ENCODE peak calls at places on chromosomes 11 and 22, in seven cellular contexts. One of them, this sample, is unnamed.

GRCh38 chr11:62124186-62125113 is 639 bp downstream of the INCENP start:
- DNase-seq in activated naive CD4-positive, alpha-beta T cell treated with Interleukin-2 at 50 U/mL for 16 hours: peak
- DNase-seq in activated CD8-positive, alpha-beta memory T cell treated with anti-CD3 and anti-CD28 coated beads, Interleukin-2, amount 50 U/mL, for 48 hours: peak
- DNase-seq in right atrium auricular region: no peak
- DNase-seq in mesothelial cell of epicardium: no peak
- DNase-seq in AG04450: no peak
- DNase-seq in NCI-H2171: no peak
- DNase-seq in this sample: no peak

GRCh38 chr22:35733742-35734516 is 16.3 kb downstream of the APOL5 start:
- DNase-seq in activated naive CD4-positive, alpha-beta T cell treated with Interleukin-2 at 50 U/mL for 16 hours: no peak
- DNase-seq in activated CD8-positive, alpha-beta memory T cell treated with anti-CD3 and anti-CD28 coated beads, Interleukin-2, amount 50 U/mL, for 48 hours: no peak
- DNase-seq in right atrium auricular region: no peak
- DNase-seq in mesothelial cell of epicardium: no peak
- DNase-seq in AG04450: no peak
- DNase-seq in NCI-H2171: no peak
- DNase-seq in this sample: no peak

GRCh38 chr22:31271485-31271884 is 20.8 kb downstream of the PIK3IP1 start:
- DNase-seq in activated naive CD4-positive, alpha-beta T cell treated with Interleukin-2 at 50 U/mL for 16 hours: no peak
- DNase-seq in activated CD8-positive, alpha-beta memory T cell treated with anti-CD3 and anti-CD28 coated beads, Interleukin-2, amount 50 U/mL, for 48 hours: no peak
- DNase-seq in right atrium auricular region: no peak
- DNase-seq in mesothelial cell of epicardium: no peak
- DNase-seq in AG04450: no peak
- DNase-seq in NCI-H2171: no peak
- DNase-seq in this sample: no peak

GRCh38 chr11:41225856-41226255 is 233.6 kb downstream of the LRRC4C start:
- DNase-seq in activated naive CD4-positive, alpha-beta T cell treated with Interleukin-2 at 50 U/mL for 16 hours: no peak
- DNase-seq in activated CD8-positive, alpha-beta memory T cell treated with anti-CD3 and anti-CD28 coated beads, Interleukin-2, amount 50 U/mL, for 48 hours: no peak
- DNase-seq in right atrium auricular region: no peak
- DNase-seq in mesothelial cell of epicardium: no peak
- DNase-seq in AG04450: no peak
- DNase-seq in NCI-H2171: no peak
- DNase-seq in this sample: no peak

GRCh38 chr11:77147668-77148321 is 19.7 kb downstream of the MYO7A start:
- DNase-seq in activated naive CD4-positive, alpha-beta T cell treated with Interleukin-2 at 50 U/mL for 16 hours: peak
- DNase-seq in activated CD8-positive, alpha-beta memory T cell treated with anti-CD3 and anti-CD28 coated beads, Interleukin-2, amount 50 U/mL, for 48 hours: peak
- DNase-seq in right atrium auricular region: no peak
- DNase-seq in mesothelial cell of epicardium: no peak
- DNase-seq in AG04450: no peak
- DNase-seq in NCI-H2171: peak
- DNase-seq in this sample: peak

GRCh38 chr11:91394718-91395414 is 829.8 kb upstream of the FAT3 start:
- DNase-seq in activated naive CD4-positive, alpha-beta T cell treated with Interleukin-2 at 50 U/mL for 16 hours: no peak
- DNase-seq in activated CD8-positive, alpha-beta memory T cell treated with anti-CD3 and anti-CD28 coated beads, Interleukin-2, amount 50 U/mL, for 48 hours: no peak
- DNase-seq in right atrium auricular region: no peak
- DNase-seq in mesothelial cell of epicardium: no peak
- DNase-seq in AG04450: no peak
- DNase-seq in NCI-H2171: no peak
- DNase-seq in this sample: no peak

GRCh38 chr11:82398300-82398815 is 335.3 kb downstream of the FAM181B start:
- DNase-seq in activated naive CD4-positive, alpha-beta T cell treated with Interleukin-2 at 50 U/mL for 16 hours: no peak
- DNase-seq in activated CD8-positive, alpha-beta memory T cell treated with anti-CD3 and anti-CD28 coated beads, Interleukin-2, amount 50 U/mL, for 48 hours: no peak
- DNase-seq in right atrium auricular region: no peak
- DNase-seq in mesothelial cell of epicardium: no peak
- DNase-seq in AG04450: no peak
- DNase-seq in NCI-H2171: no peak
- DNase-seq in this sample: no peak

GRCh38 chr22:27489265-27489675 is 312.3 kb downstream of the MN1 start:
- DNase-seq in activated naive CD4-positive, alpha-beta T cell treated with Interleukin-2 at 50 U/mL for 16 hours: no peak
- DNase-seq in activated CD8-positive, alpha-beta memory T cell treated with anti-CD3 and anti-CD28 coated beads, Interleukin-2, amount 50 U/mL, for 48 hours: no peak
- DNase-seq in right atrium auricular region: no peak
- DNase-seq in mesothelial cell of epicardium: no peak
- DNase-seq in AG04450: no peak
- DNase-seq in NCI-H2171: no peak
- DNase-seq in this sample: no peak

GRCh38 chr11:45097721-45098493 is 48.5 kb upstream of the PRDM11 start:
- DNase-seq in activated naive CD4-positive, alpha-beta T cell treated with Interleukin-2 at 50 U/mL for 16 hours: peak
- DNase-seq in activated CD8-positive, alpha-beta memory T cell treated with anti-CD3 and anti-CD28 coated beads, Interleukin-2, amount 50 U/mL, for 48 hours: peak
- DNase-seq in right atrium auricular region: peak
- DNase-seq in mesothelial cell of epicardium: peak
- DNase-seq in AG04450: no peak
- DNase-seq in NCI-H2171: no peak
- DNase-seq in this sample: no peak

GRCh38 chr22:31646186-31647019 is 15.6 kb downstream of the PISD start:
- DNase-seq in activated naive CD4-positive, alpha-beta T cell treated with Interleukin-2 at 50 U/mL for 16 hours: peak
- DNase-seq in activated CD8-positive, alpha-beta memory T cell treated with anti-CD3 and anti-CD28 coated beads, Interleukin-2, amount 50 U/mL, for 48 hours: no peak
- DNase-seq in right atrium auricular region: no peak
- DNase-seq in mesothelial cell of epicardium: no peak
- DNase-seq in AG04450: peak
- DNase-seq in NCI-H2171: no peak
- DNase-seq in this sample: no peak

GRCh38 chr11:32847511-32847910 is 17.8 kb downstream of the PRRG4 start:
- DNase-seq in activated naive CD4-positive, alpha-beta T cell treated with Interleukin-2 at 50 U/mL for 16 hours: no peak
- DNase-seq in activated CD8-positive, alpha-beta memory T cell treated with anti-CD3 and anti-CD28 coated beads, Interleukin-2, amount 50 U/mL, for 48 hours: no peak
- DNase-seq in right atrium auricular region: no peak
- DNase-seq in mesothelial cell of epicardium: no peak
- DNase-seq in AG04450: no peak
- DNase-seq in NCI-H2171: no peak
- DNase-seq in this sample: no peak

GRCh38 chr22:19105867-19106802 is 16.1 kb downstream of the DGCR2 start:
- DNase-seq in activated naive CD4-positive, alpha-beta T cell treated with Interleukin-2 at 50 U/mL for 16 hours: peak
- DNase-seq in activated CD8-positive, alpha-beta memory T cell treated with anti-CD3 and anti-CD28 coated beads, Interleukin-2, amount 50 U/mL, for 48 hours: no peak
- DNase-seq in right atrium auricular region: no peak
- DNase-seq in mesothelial cell of epicardium: no peak
- DNase-seq in AG04450: no peak
- DNase-seq in NCI-H2171: no peak
- DNase-seq in this sample: no peak

GRCh38 chr11:59291228-59291627 is 67.5 kb upstream of the OR5AN1 start:
- DNase-seq in activated naive CD4-positive, alpha-beta T cell treated with Interleukin-2 at 50 U/mL for 16 hours: no peak
- DNase-seq in activated CD8-positive, alpha-beta memory T cell treated with anti-CD3 and anti-CD28 coated beads, Interleukin-2, amount 50 U/mL, for 48 hours: no peak
- DNase-seq in right atrium auricular region: no peak
- DNase-seq in mesothelial cell of epicardium: no peak
- DNase-seq in AG04450: no peak
- DNase-seq in NCI-H2171: no peak
- DNase-seq in this sample: no peak

GRCh38 chr11:129694538-129694937 is 121.1 kb upstream of the TMEM45B start:
- DNase-seq in activated naive CD4-positive, alpha-beta T cell treated with Interleukin-2 at 50 U/mL for 16 hours: no peak
- DNase-seq in activated CD8-positive, alpha-beta memory T cell treated with anti-CD3 and anti-CD28 coated beads, Interleukin-2, amount 50 U/mL, for 48 hours: no peak
- DNase-seq in right atrium auricular region: no peak
- DNase-seq in mesothelial cell of epicardium: no peak
- DNase-seq in AG04450: no peak
- DNase-seq in NCI-H2171: no peak
- DNase-seq in this sample: no peak

GRCh38 chr11:19713221-19714092 is 820 bp downstream of the NAV2 start:
- DNase-seq in activated naive CD4-positive, alpha-beta T cell treated with Interleukin-2 at 50 U/mL for 16 hours: no peak
- DNase-seq in activated CD8-positive, alpha-beta memory T cell treated with anti-CD3 and anti-CD28 coated beads, Interleukin-2, amount 50 U/mL, for 48 hours: no peak
- DNase-seq in right atrium auricular region: no peak
- DNase-seq in mesothelial cell of epicardium: no peak
- DNase-seq in AG04450: no peak
- DNase-seq in NCI-H2171: no peak
- DNase-seq in this sample: no peak

GRCh38 chr22:17774206-17774927 is at the start of gene BID:
- DNase-seq in activated naive CD4-positive, alpha-beta T cell treated with Interleukin-2 at 50 U/mL for 16 hours: peak
- DNase-seq in activated CD8-positive, alpha-beta memory T cell treated with anti-CD3 and anti-CD28 coated beads, Interleukin-2, amount 50 U/mL, for 48 hours: peak
- DNase-seq in right atrium auricular region: no peak
- DNase-seq in mesothelial cell of epicardium: peak
- DNase-seq in AG04450: no peak
- DNase-seq in NCI-H2171: no peak
- DNase-seq in this sample: peak

GRCh38 chr11:73190557-73190885 is 27.6 kb upstream of the P2RY2 start:
- DNase-seq in activated naive CD4-positive, alpha-beta T cell treated with Interleukin-2 at 50 U/mL for 16 hours: no peak
- DNase-seq in activated CD8-positive, alpha-beta memory T cell treated with anti-CD3 and anti-CD28 coated beads, Interleukin-2, amount 50 U/mL, for 48 hours: no peak
- DNase-seq in right atrium auricular region: no peak
- DNase-seq in mesothelial cell of epicardium: no peak
- DNase-seq in AG04450: no peak
- DNase-seq in NCI-H2171: no peak
- DNase-seq in this sample: no peak

GRCh38 chr11:3095712-3096361 is 38.6 kb upstream of the CARS1 start:
- DNase-seq in activated naive CD4-positive, alpha-beta T cell treated with Interleukin-2 at 50 U/mL for 16 hours: no peak
- DNase-seq in activated CD8-positive, alpha-beta memory T cell treated with anti-CD3 and anti-CD28 coated beads, Interleukin-2, amount 50 U/mL, for 48 hours: peak
- DNase-seq in right atrium auricular region: no peak
- DNase-seq in mesothelial cell of epicardium: peak
- DNase-seq in AG04450: peak
- DNase-seq in NCI-H2171: no peak
- DNase-seq in this sample: no peak

GRCh38 chr11:37280194-37280593 is 682.2 kb upstream of the RAG2 start:
- DNase-seq in activated naive CD4-positive, alpha-beta T cell treated with Interleukin-2 at 50 U/mL for 16 hours: no peak
- DNase-seq in activated CD8-positive, alpha-beta memory T cell treated with anti-CD3 and anti-CD28 coated beads, Interleukin-2, amount 50 U/mL, for 48 hours: no peak
- DNase-seq in right atrium auricular region: no peak
- DNase-seq in mesothelial cell of epicardium: no peak
- DNase-seq in AG04450: no peak
- DNase-seq in NCI-H2171: no peak
- DNase-seq in this sample: no peak

GRCh38 chr11:78767409-78767932 is 192.8 kb upstream of the NARS2 start:
- DNase-seq in activated naive CD4-positive, alpha-beta T cell treated with Interleukin-2 at 50 U/mL for 16 hours: no peak
- DNase-seq in activated CD8-positive, alpha-beta memory T cell treated with anti-CD3 and anti-CD28 coated beads, Interleukin-2, amount 50 U/mL, for 48 hours: no peak
- DNase-seq in right atrium auricular region: no peak
- DNase-seq in mesothelial cell of epicardium: no peak
- DNase-seq in AG04450: no peak
- DNase-seq in NCI-H2171: no peak
- DNase-seq in this sample: no peak

GRCh38 chr11:45379162-45379863 is 93.2 kb upstream of the SYT13 start:
- DNase-seq in activated naive CD4-positive, alpha-beta T cell treated with Interleukin-2 at 50 U/mL for 16 hours: no peak
- DNase-seq in activated CD8-positive, alpha-beta memory T cell treated with anti-CD3 and anti-CD28 coated beads, Interleukin-2, amount 50 U/mL, for 48 hours: no peak
- DNase-seq in right atrium auricular region: no peak
- DNase-seq in mesothelial cell of epicardium: no peak
- DNase-seq in AG04450: no peak
- DNase-seq in NCI-H2171: no peak
- DNase-seq in this sample: no peak